ENCODE peak calls at places on chromosome 10, in six cellular contexts. B is neural progenitor cell, S is hepatocyte, Z is epithelial cell of esophagus, C is GM12865, I is fibroblast of pulmonary artery. V is an unnamed sample.

GRCh38 chr10:83692196-83692595 is 447.1 kb upstream of the GHITM start:
- DNase-seq in C (no peak), I (no peak), Z (no peak), S (no peak), B (no peak), V (no peak)

GRCh38 chr10:60883187-60883586 is 60.8 kb downstream of the RHOBTB1 start:
- DNase-seq in I (peak; percentile 54), Z (peak; percentile 56), C (peak; percentile 35), B (peak; percentile 51), S (peak; percentile 37), V (peak; percentile 57)

GRCh38 chr10:79444243-79445119 is 943 bp downstream of the ZCCHC24 start:
- DNase-seq in C (peak; percentile 51), S (peak; percentile 77), I (peak; percentile 62), Z (peak; percentile 38), B (peak; percentile 86), V (peak; percentile 31)

GRCh38 chr10:86313621-86314041 is 53.0 kb downstream of the GRID1 start:
- DNase-seq in I (no peak), Z (no peak), C (no peak), S (no peak), B (no peak), V (no peak)

GRCh38 chr10:114499630-114500190 is 95.4 kb upstream of the AFAP1L2 start:
- DNase-seq in B (no peak), C (peak; percentile 67), Z (peak; percentile 100), S (peak; percentile 83), I (no peak), V (peak; percentile 99)

GRCh38 chr10:77424257-77424656 is 213.4 kb downstream of the KCNMA1 start:
- DNase-seq in B (no peak), S (no peak), Z (no peak), I (no peak), C (no peak), V (no peak)

GRCh38 chr10:102152545-102152890 is 329 bp downstream of the NOLC1 start:
- DNase-seq in B (no peak), I (peak; percentile 29), Z (peak; percentile 39), C (peak; percentile 50), S (peak; percentile 31), V (no peak)

GRCh38 chr10:124066744-124067714 is 26.4 kb downstream of the CHST15 start:
- DNase-seq in S (no peak), C (no peak), Z (no peak), B (peak; percentile 80), I (no peak), V (no peak)

GRCh38 chr10:43000651-43001426 is 76.0 kb upstream of the RET start:
- DNase-seq in C (no peak), Z (no peak), S (no peak), B (no peak), I (no peak), V (no peak)

GRCh38 chr10:30389543-30389942 is 40.5 kb upstream of the MTPAP start:
- DNase-seq in C (no peak), S (no peak), Z (no peak), B (no peak), I (no peak), V (no peak)

GRCh38 chr10:30396282-30396681 is 37.7 kb upstream of the MAP3K8 start:
- DNase-seq in S (no peak), B (no peak), C (no peak), Z (no peak), I (no peak), V (no peak)

GRCh38 chr10:30390207-30390606 is 41.1 kb upstream of the MTPAP start:
- DNase-seq in C (no peak), I (no peak), Z (no peak), B (no peak), S (no peak), V (no peak)

GRCh38 chr10:30391266-30391665 is 42.2 kb upstream of the MTPAP start:
- DNase-seq in B (no peak), I (no peak), Z (no peak), C (no peak), S (no peak), V (no peak)

GRCh38 chr10:30392564-30392990 is 41.4 kb upstream of the MAP3K8 start:
- DNase-seq in S (peak; percentile 86), I (peak; percentile 69), Z (peak; percentile 68), C (peak; percentile 78), B (peak; percentile 85), V (peak; percentile 84)
- H3K4me3 ChIP-seq in S (no peak overlapping the region), I (no peak overlapping the region), Z (no peak overlapping the region), C (no peak overlapping the region), B (no peak overlapping the region), V (no peak overlapping the region)

GRCh38 chr10:73167557-73168485 is at the start of the genes ECD and FAM149B1:
- DNase-seq in C (peak; percentile 94), B (peak; percentile 96), Z (peak; percentile 95), S (peak; percentile 96), I (peak; percentile 96), V (peak; percentile 95)
- H3K4me3 ChIP-seq in C (peak within 1 kb of the TSS; percentile 100), B (peak within 1 kb of the TSS; percentile 84), Z (peak within 1 kb of the TSS; percentile 100), S (peak within 1 kb of the TSS; percentile 82), I (peak within 1 kb of the TSS; percentile 91), V (peak within 1 kb of the TSS; percentile 79)

DNA sequence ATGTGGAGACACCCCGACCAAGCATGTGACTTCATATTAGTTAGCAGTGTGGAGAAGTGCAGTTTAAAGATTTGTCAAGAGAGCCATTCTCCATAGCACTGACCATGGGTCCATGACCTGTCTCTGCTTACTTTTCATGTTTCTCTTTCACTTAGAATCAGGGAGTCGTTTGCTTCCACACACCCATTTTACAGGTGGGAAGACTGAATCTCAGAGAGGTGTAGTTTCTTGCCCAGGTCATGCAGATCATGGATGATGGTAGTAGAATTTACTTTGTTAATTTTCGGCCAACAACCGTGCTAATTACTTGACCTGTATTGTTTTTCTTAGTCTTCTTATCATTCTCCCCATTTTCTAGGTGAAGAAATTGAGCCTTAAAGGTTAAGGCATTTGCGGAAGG is 6.1 kb downstream of the CCNY start:
- DNase-seq in C (peak; percentile 15), Z (no peak), S (no peak), I (no peak), B (no peak), V (no peak)
- H3K4me3 ChIP-seq in C (no peak overlapping the region), Z (no peak overlapping the region), S (no peak overlapping the region), I (no peak overlapping the region), B (no peak overlapping the region), V (no peak overlapping the region)

GRCh38 chr10:33006342-33006887 is 48.4 kb upstream of the ITGB1 start:
- DNase-seq in B (no peak), Z (no peak), S (no peak), C (no peak), I (no peak), V (no peak)
- H3K4me3 ChIP-seq in B (no peak overlapping the region), Z (no peak overlapping the region), S (no peak overlapping the region), C (no peak overlapping the region), I (no peak overlapping the region), V (no peak overlapping the region)

GRCh38 chr10:23192741-23193434 is 776 bp downstream of the PTF1A start:
- DNase-seq in I (no peak), C (no peak), Z (peak; percentile 14), S (peak; percentile 18), B (peak; percentile 84), V (no peak)
- H3K4me3 ChIP-seq in I (no peak overlapping the region), C (no peak overlapping the region), Z (no peak overlapping the region), S (no peak overlapping the region), B (peak overlapping the region; percentile 19), V (no peak overlapping the region)

DNA sequence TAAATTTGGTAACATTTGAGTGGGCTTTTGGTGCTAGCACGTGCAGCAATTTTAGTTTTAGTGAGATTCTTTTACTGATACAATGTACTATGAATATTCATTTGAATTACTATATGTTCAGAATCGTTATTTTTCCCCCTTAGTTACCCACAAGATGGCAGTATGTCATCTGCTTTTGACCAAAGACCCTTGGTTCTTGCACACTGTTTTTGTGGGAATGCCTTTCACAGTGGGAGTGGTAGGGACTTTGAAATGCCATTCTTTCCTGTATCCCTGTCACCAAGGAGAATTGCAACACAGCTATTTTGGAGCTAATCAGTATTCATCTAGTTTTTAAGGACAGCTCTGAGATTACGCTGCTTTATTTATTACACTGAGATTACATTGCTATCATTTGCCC is 40.6 kb downstream of the SEC23IP start:
- DNase-seq in B (peak; percentile 78), Z (no peak), C (no peak), I (peak; percentile 36), S (peak; percentile 35), V (no peak)
- H3K4me3 ChIP-seq in B (no peak overlapping the region), Z (no peak overlapping the region), C (no peak overlapping the region), I (no peak overlapping the region), S (no peak overlapping the region), V (no peak overlapping the region)

GRCh38 chr10:13000431-13000830 is 1.1 kb downstream of the CCDC3 start:
- DNase-seq in C (no peak), B (no peak), S (no peak), I (no peak), Z (no peak), V (no peak)

GRCh38 chr10:13001887-13002212 is 337 bp upstream of the CCDC3 start:
- DNase-seq in C (no peak), B (no peak), I (no peak), S (no peak), Z (no peak), V (no peak)

GRCh38 chr10:13003004-13003403 is 1.5 kb upstream of the CCDC3 start:
- DNase-seq in Z (peak; percentile 49), C (no peak), B (no peak), I (peak; percentile 55), S (no peak), V (no peak)

GRCh38 chr10:13003781-13004180 is 2.3 kb upstream of the CCDC3 start:
- DNase-seq in C (no peak), B (no peak), S (no peak), I (no peak), Z (no peak), V (no peak)

GRCh38 chr10:13001041-13001886 is at the start of gene CCDC3:
- DNase-seq in S (peak; percentile 36), B (peak; percentile 61), I (no peak), C (no peak), Z (peak; percentile 23), V (no peak)
- H3K4me3 ChIP-seq in S (peak within 1 kb of the TSS; percentile 42), B (peak within 1 kb of the TSS; percentile 59), I (peak within 1 kb of the TSS; percentile 17), C (no peak within 1 kb of the TSS), Z (peak within 1 kb of the TSS; percentile 44), V (peak within 1 kb of the TSS; percentile 48)

DNA sequence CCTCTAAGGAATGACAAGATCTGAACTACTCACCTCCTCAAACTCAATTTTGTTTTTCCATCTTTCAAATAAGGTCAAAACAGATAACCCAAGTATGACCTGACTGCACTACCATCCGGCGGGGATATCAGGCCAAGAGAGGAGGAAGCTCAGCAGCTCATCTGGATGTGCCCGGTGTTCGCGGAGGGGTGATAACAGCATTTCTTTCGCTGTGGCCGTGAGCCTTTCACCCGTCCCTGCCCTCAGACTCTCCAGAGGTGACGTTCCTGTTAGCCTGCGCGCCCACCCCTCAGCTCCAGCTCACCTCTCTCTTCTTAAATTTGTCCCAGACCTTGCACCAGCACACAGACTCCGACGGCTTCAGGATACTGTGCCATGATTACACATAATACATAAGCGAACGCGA is 526 bp downstream of the ZNF248 start:
- DNase-seq in B (no peak), C (peak; percentile 50), S (no peak), Z (peak; percentile 26), I (no peak), V (peak; percentile 44)
- H3K4me3 ChIP-seq in B (no peak overlapping the region), C (peak overlapping the region; percentile 82), S (no peak overlapping the region), Z (peak overlapping the region; percentile 91), I (peak overlapping the region; percentile 85), V (peak overlapping the region; percentile 94)

DNA sequence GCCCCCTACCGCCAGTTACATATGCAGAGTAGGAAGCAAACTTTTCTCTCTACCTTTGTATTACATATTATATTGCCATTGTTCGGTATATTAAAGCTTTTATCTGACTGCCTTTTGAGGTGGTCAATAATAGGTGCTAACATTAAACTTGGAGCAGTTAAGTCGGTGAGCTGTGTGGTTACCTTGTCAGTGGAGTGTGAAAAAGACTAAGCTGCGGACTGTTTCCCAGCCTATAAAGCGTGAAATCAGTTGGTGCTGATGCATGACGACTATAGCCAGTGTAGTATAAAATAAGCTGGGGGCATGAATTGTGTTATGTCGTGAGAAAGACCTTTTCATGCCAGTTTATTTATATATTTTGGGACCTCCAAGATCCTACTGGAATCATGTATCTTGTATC is 33.7 kb downstream of the R3HCC1L start:
- DNase-seq in S (no peak), C (peak; percentile 34), Z (no peak), I (no peak), B (no peak), V (no peak)
- H3K4me3 ChIP-seq in S (no peak overlapping the region), C (no peak overlapping the region), Z (no peak overlapping the region), I (no peak overlapping the region), B (no peak overlapping the region), V (no peak overlapping the region)

V was measured in small intestine.